ENCODE peak calls at places on chromosomes 2 and 18, in four cellular contexts. One of them, this sample, is unnamed.

GRCh38 chr2:150097891-150098595 is 389.4 kb downstream of the RND3 start:
- DNase-seq in left ventricle myocardium inferior: no peak
- DNase-seq in amniotic epithelial cell: peak
- DNase-seq in adrenal gland: no peak
- DNase-seq in this sample: no peak

GRCh38 chr18:8997634-8998033 is 104.9 kb upstream of the NDUFV2 start:
- DNase-seq in left ventricle myocardium inferior: no peak
- DNase-seq in amniotic epithelial cell: no peak
- DNase-seq in adrenal gland: no peak
- DNase-seq in this sample: no peak

GRCh38 chr2:121925466-121925865 is 170.0 kb downstream of the TSN start:
- DNase-seq in left ventricle myocardium inferior: no peak
- DNase-seq in amniotic epithelial cell: no peak
- DNase-seq in adrenal gland: no peak
- DNase-seq in this sample: no peak

GRCh38 chr18:51197661-51198424 is at the start of gene MEX3C:
- DNase-seq in left ventricle myocardium inferior: peak
- DNase-seq in amniotic epithelial cell: peak
- DNase-seq in adrenal gland: peak
- DNase-seq in this sample: peak

GRCh38 chr2:240503375-240503774 is 54.4 kb downstream of the ANKMY1 start:
- DNase-seq in left ventricle myocardium inferior: no peak
- DNase-seq in amniotic epithelial cell: no peak
- DNase-seq in adrenal gland: no peak
- DNase-seq in this sample: no peak

GRCh38 chr2:101638156-101638809 is 59.2 kb upstream of the MAP4K4 start:
- DNase-seq in left ventricle myocardium inferior: no peak
- DNase-seq in amniotic epithelial cell: no peak
- DNase-seq in adrenal gland: no peak
- DNase-seq in this sample: no peak

GRCh38 chr2:30736461-30737325 is 70.6 kb downstream of the CAPN13 start:
- DNase-seq in left ventricle myocardium inferior: no peak
- DNase-seq in amniotic epithelial cell: no peak
- DNase-seq in adrenal gland: no peak
- DNase-seq in this sample: no peak

GRCh38 chr2:167825664-167826063 is 421.7 kb downstream of the STK39 start:
- DNase-seq in left ventricle myocardium inferior: no peak
- DNase-seq in amniotic epithelial cell: no peak
- DNase-seq in adrenal gland: no peak
- DNase-seq in this sample: no peak

GRCh38 chr2:40284797-40285196 is 167.1 kb downstream of the SLC8A1 start:
- DNase-seq in left ventricle myocardium inferior: no peak
- DNase-seq in amniotic epithelial cell: no peak
- DNase-seq in adrenal gland: no peak
- DNase-seq in this sample: no peak

GRCh38 chr2:62084823-62085222 is 111.1 kb upstream of the B3GNT2 start:
- DNase-seq in left ventricle myocardium inferior: no peak
- DNase-seq in amniotic epithelial cell: no peak
- DNase-seq in adrenal gland: no peak
- DNase-seq in this sample: no peak

GRCh38 chr2:237980751-237981150 is 13.9 kb downstream of the UBE2F start:
- DNase-seq in left ventricle myocardium inferior: no peak
- DNase-seq in amniotic epithelial cell: peak
- DNase-seq in adrenal gland: no peak
- DNase-seq in this sample: peak

GRCh38 chr2:218822622-218823021 is 9.0 kb downstream of the PRKAG3 start:
- DNase-seq in left ventricle myocardium inferior: no peak
- DNase-seq in amniotic epithelial cell: no peak
- DNase-seq in adrenal gland: no peak
- DNase-seq in this sample: no peak

GRCh38 chr2:134917958-134918517 is 584 bp upstream of the CCNT2 start:
- DNase-seq in left ventricle myocardium inferior: no peak
- DNase-seq in amniotic epithelial cell: no peak
- DNase-seq in adrenal gland: peak
- DNase-seq in this sample: peak

GRCh38 chr2:141041281-141041680 is 1089.5 kb downstream of the LRP1B start:
- DNase-seq in left ventricle myocardium inferior: no peak
- DNase-seq in amniotic epithelial cell: no peak
- DNase-seq in adrenal gland: no peak
- DNase-seq in this sample: no peak

GRCh38 chr2:177692042-177692823 is 299.7 kb downstream of the AGPS start:
- DNase-seq in left ventricle myocardium inferior: no peak
- DNase-seq in amniotic epithelial cell: peak
- DNase-seq in adrenal gland: no peak
- DNase-seq in this sample: no peak

GRCh38 chr2:152432206-152432653 is 97.3 kb downstream of the FMNL2 start:
- DNase-seq in left ventricle myocardium inferior: no peak
- DNase-seq in amniotic epithelial cell: peak
- DNase-seq in adrenal gland: peak
- DNase-seq in this sample: no peak

GRCh38 chr2:70546376-70546775 is 7.2 kb downstream of the TGFA start:
- DNase-seq in left ventricle myocardium inferior: no peak
- DNase-seq in amniotic epithelial cell: no peak
- DNase-seq in adrenal gland: no peak
- DNase-seq in this sample: no peak

GRCh38 chr2:201116959-201117734 is 1.2 kb downstream of the CFLAR start:
- DNase-seq in left ventricle myocardium inferior: peak
- DNase-seq in amniotic epithelial cell: peak
- DNase-seq in adrenal gland: peak
- DNase-seq in this sample: peak

GRCh38 chr18:58020567-58021107 is 23.4 kb upstream of the NEDD4L start:
- DNase-seq in left ventricle myocardium inferior: no peak
- DNase-seq in amniotic epithelial cell: no peak
- DNase-seq in adrenal gland: no peak
- DNase-seq in this sample: no peak

GRCh38 chr2:208713066-208713465 is 306.5 kb downstream of the PTH2R start:
- DNase-seq in left ventricle myocardium inferior: no peak
- DNase-seq in amniotic epithelial cell: no peak
- DNase-seq in adrenal gland: no peak
- DNase-seq in this sample: no peak

GRCh38 chr2:160522951-160523700 is 29.5 kb upstream of the RBMS1 start:
- DNase-seq in left ventricle myocardium inferior: no peak
- DNase-seq in amniotic epithelial cell: peak
- DNase-seq in adrenal gland: no peak
- DNase-seq in this sample: no peak

GRCh38 chr2:156436477-156437085 is 402 bp downstream of the GPD2 start:
- DNase-seq in left ventricle myocardium inferior: no peak
- DNase-seq in amniotic epithelial cell: peak
- DNase-seq in adrenal gland: peak
- DNase-seq in this sample: peak

GRCh38 chr18:50188652-50189051 is 6.3 kb downstream of the MYO5B start:
- DNase-seq in left ventricle myocardium inferior: no peak
- DNase-seq in amniotic epithelial cell: no peak
- DNase-seq in adrenal gland: no peak
- DNase-seq in this sample: no peak

GRCh38 chr2:239779592-239779983 is 245.6 kb downstream of the NDUFA10 start:
- DNase-seq in left ventricle myocardium inferior: no peak
- DNase-seq in amniotic epithelial cell: no peak
- DNase-seq in adrenal gland: no peak
- DNase-seq in this sample: no peak

GRCh38 chr18:12394428-12394827 is 13.3 kb upstream of the PRELID3A start:
- DNase-seq in left ventricle myocardium inferior: no peak
- DNase-seq in amniotic epithelial cell: no peak
- DNase-seq in adrenal gland: no peak
- DNase-seq in this sample: peak

GRCh38 chr2:219331560-219332213 is 857 bp downstream of the RESP18 start:
- DNase-seq in left ventricle myocardium inferior: peak
- DNase-seq in amniotic epithelial cell: peak
- DNase-seq in adrenal gland: peak
- DNase-seq in this sample: peak

GRCh38 chr2:57828221-57828620 is 218.4 kb upstream of the VRK2 start:
- DNase-seq in left ventricle myocardium inferior: no peak
- DNase-seq in amniotic epithelial cell: no peak
- DNase-seq in adrenal gland: no peak
- DNase-seq in this sample: no peak

GRCh38 chr2:101540518-101540917 is 65.6 kb upstream of the RFX8 start:
- DNase-seq in left ventricle myocardium inferior: no peak
- DNase-seq in amniotic epithelial cell: peak
- DNase-seq in adrenal gland: no peak
- DNase-seq in this sample: no peak

GRCh38 chr2:108396845-108397244 is 19.1 kb downstream of the SULT1C4 start:
- DNase-seq in left ventricle myocardium inferior: no peak
- DNase-seq in amniotic epithelial cell: peak
- DNase-seq in adrenal gland: no peak
- DNase-seq in this sample: peak

This sample was measured in activated naive CD4-positive, alpha-beta T cell treated with anti-CD3 and anti-CD28 coated beads for 36 hours.